ENCODE peak calls at places on chromosomes 2 and 18, in six cellular contexts. G is Calu3, U is activated gamma-delta T cell treated with Interleukin-2 at 50 U/mL for 16 hours, S is small intestine, M is T-cell, J is nephron progenitor cell. Q is an unnamed sample.

GRCh38 chr18:9137168-9138066 is 836 bp downstream of the ANKRD12 start:
- DNase-seq in G (peak), U (peak), S (peak), M (peak), J (peak), Q (peak)

GRCh38 chr2:200338692-200339091 is 32.2 kb downstream of the SPATS2L start:
- DNase-seq in G (no peak), U (no peak), S (peak), M (no peak), J (no peak), Q (no peak)

GRCh38 chr2:108444941-108445840 is 3.8 kb upstream of the GCC2 start:
- DNase-seq in G (no peak), U (no peak), S (no peak), M (no peak), J (no peak), Q (no peak)

GRCh38 chr18:3238742-3239141 is 8.9 kb upstream of the MYL12A start:
- DNase-seq in G (no peak), U (no peak), S (no peak), M (no peak), J (no peak), Q (no peak)

GRCh38 chr2:30932850-30933249 is 125.6 kb upstream of the CAPN13 start:
- DNase-seq in G (no peak), U (no peak), S (no peak), M (no peak), J (no peak), Q (no peak)

GRCh38 chr2:187453078-187453641 is 5.1 kb upstream of the CALCRL start:
- DNase-seq in G (no peak), U (no peak), S (no peak), M (no peak), J (no peak), Q (no peak)

GRCh38 chr2:60872510-60872928 is 8.9 kb upstream of the REL start:
- DNase-seq in G (no peak), U (no peak), S (no peak), M (no peak), J (no peak), Q (no peak)

GRCh38 chr2:205994344-205994743 is 91.6 kb downstream of the INO80D start:
- DNase-seq in G (no peak), U (no peak), S (no peak), M (no peak), J (no peak), Q (no peak)

GRCh38 chr2:178190938-178191910 is 3.1 kb upstream of the OSBPL6 start:
- DNase-seq in G (no peak), U (no peak), S (no peak), M (no peak), J (no peak), Q (no peak)

GRCh38 chr2:109129921-109130725 is 1.1 kb downstream of the SH3RF3 start:
- DNase-seq in G (no peak), U (no peak), S (no peak), M (no peak), J (peak), Q (no peak)

GRCh38 chr18:27606851-27607250 is 421.7 kb upstream of the CHST9 start:
- DNase-seq in G (no peak), U (no peak), S (no peak), M (no peak), J (no peak), Q (no peak)

GRCh38 chr2:231684314-231685223 is 23.8 kb upstream of the PTMA start:
- DNase-seq in G (no peak), U (no peak), S (no peak), M (no peak), J (no peak), Q (no peak)

GRCh38 chr2:211744379-211744778 is 794.2 kb downstream of the ERBB4 start:
- DNase-seq in G (no peak), U (no peak), S (no peak), M (no peak), J (no peak), Q (no peak)

GRCh38 chr2:74922592-74923227 is 35.7 kb upstream of the POLE4 start:
- DNase-seq in G (no peak), U (no peak), S (no peak), M (no peak), J (no peak), Q (no peak)

GRCh38 chr2:28393115-28393836 is 618 bp downstream of the FOSL2 start:
- DNase-seq in G (peak), U (peak), S (peak), M (peak), J (peak), Q (peak)

GRCh38 chr2:75464348-75464946 is 96.3 kb downstream of the EVA1A start:
- DNase-seq in G (no peak), U (no peak), S (no peak), M (no peak), J (no peak), Q (no peak)

GRCh38 chr2:30336978-30337841 is 105.9 kb downstream of the LBH start:
- DNase-seq in G (no peak), U (peak), S (peak), M (peak), J (no peak), Q (no peak)

GRCh38 chr2:10720983-10721343 is 467 bp upstream of the ATP6V1C2 start:
- DNase-seq in G (no peak), U (no peak), S (peak), M (no peak), J (no peak), Q (peak)

Q was measured in WTC11.